ENCODE peak calls at places on chromosome 19, in eight cellular contexts. One of them, this sample, is unnamed.

GRCh38 chr19:5927439-5927821 is 13.4 kb downstream of the CAPS start:
- DNase-seq in Kasumi-1: no peak
- DNase-seq in GF-D8: no peak
- DNase-seq in NCI-H748 treated with DMSO at 0.1 percent for 48 hours: no peak
- DNase-seq in NCI-H1930: no peak
- DNase-seq in NCI-H1092 treated with DMSO at 0.1 percent for 48 hours: no peak
- DNase-seq in AG09319: no peak
- DNase-seq in NCI-H1105 treated with DMSO at 0.1 percent for 48 hours: no peak
- DNase-seq in this sample: no peak

GRCh38 chr19:50314724-50315700 is 14.2 kb downstream of the KCNC3 start:
- DNase-seq in Kasumi-1: no peak
- DNase-seq in GF-D8: no peak
- DNase-seq in NCI-H748 treated with DMSO at 0.1 percent for 48 hours: no peak
- DNase-seq in NCI-H1930: peak; percentile 58
- DNase-seq in NCI-H1092 treated with DMSO at 0.1 percent for 48 hours: no peak
- DNase-seq in AG09319: no peak
- DNase-seq in NCI-H1105 treated with DMSO at 0.1 percent for 48 hours: peak; percentile 44
- DNase-seq in this sample: no peak

GRCh38 chr19:40283414-40284250 is 1.5 kb downstream of the AKT2 start:
- DNase-seq in Kasumi-1: no peak
- DNase-seq in GF-D8: no peak
- DNase-seq in NCI-H748 treated with DMSO at 0.1 percent for 48 hours: no peak
- DNase-seq in NCI-H1930: no peak
- DNase-seq in NCI-H1092 treated with DMSO at 0.1 percent for 48 hours: no peak
- DNase-seq in AG09319: no peak
- DNase-seq in NCI-H1105 treated with DMSO at 0.1 percent for 48 hours: no peak
- DNase-seq in this sample: no peak

GRCh38 chr19:4362038-4362828 is 18.9 kb downstream of the MPND start:
- DNase-seq in Kasumi-1: no peak
- DNase-seq in GF-D8: no peak
- DNase-seq in NCI-H748 treated with DMSO at 0.1 percent for 48 hours: no peak
- DNase-seq in NCI-H1930: no peak
- DNase-seq in NCI-H1092 treated with DMSO at 0.1 percent for 48 hours: no peak
- DNase-seq in AG09319: no peak
- DNase-seq in NCI-H1105 treated with DMSO at 0.1 percent for 48 hours: no peak
- DNase-seq in this sample: no peak

GRCh38 chr19:52351512-52351911 is 15.5 kb downstream of the ZNF610 start:
- DNase-seq in Kasumi-1: no peak
- DNase-seq in GF-D8: no peak
- DNase-seq in NCI-H748 treated with DMSO at 0.1 percent for 48 hours: no peak
- DNase-seq in NCI-H1930: no peak
- DNase-seq in NCI-H1092 treated with DMSO at 0.1 percent for 48 hours: no peak
- DNase-seq in AG09319: no peak
- DNase-seq in NCI-H1105 treated with DMSO at 0.1 percent for 48 hours: no peak
- DNase-seq in this sample: no peak

GRCh38 chr19:41223431-41224234 is 4.6 kb downstream of the AXL start:
- DNase-seq in Kasumi-1: no peak
- DNase-seq in GF-D8: no peak
- DNase-seq in NCI-H748 treated with DMSO at 0.1 percent for 48 hours: no peak
- DNase-seq in NCI-H1930: no peak
- DNase-seq in NCI-H1092 treated with DMSO at 0.1 percent for 48 hours: no peak
- DNase-seq in AG09319: no peak
- DNase-seq in NCI-H1105 treated with DMSO at 0.1 percent for 48 hours: no peak
- DNase-seq in this sample: peak; percentile 77

GRCh38 chr19:31175564-31176348 is 173.5 kb downstream of the TSHZ3 start:
- DNase-seq in Kasumi-1: no peak
- DNase-seq in GF-D8: no peak
- DNase-seq in NCI-H748 treated with DMSO at 0.1 percent for 48 hours: no peak
- DNase-seq in NCI-H1930: no peak
- DNase-seq in NCI-H1092 treated with DMSO at 0.1 percent for 48 hours: no peak
- DNase-seq in AG09319: no peak
- DNase-seq in NCI-H1105 treated with DMSO at 0.1 percent for 48 hours: no peak
- DNase-seq in this sample: no peak

GRCh38 chr19:16627194-16627927 is 643 bp downstream of the MED26 start:
- DNase-seq in Kasumi-1: no peak
- DNase-seq in GF-D8: no peak
- DNase-seq in NCI-H748 treated with DMSO at 0.1 percent for 48 hours: no peak
- DNase-seq in NCI-H1930: no peak
- DNase-seq in NCI-H1092 treated with DMSO at 0.1 percent for 48 hours: peak; percentile 14
- DNase-seq in AG09319: no peak
- DNase-seq in NCI-H1105 treated with DMSO at 0.1 percent for 48 hours: no peak
- DNase-seq in this sample: no peak

GRCh38 chr19:19109601-19110000 is 28.7 kb downstream of the TMEM161A start:
- DNase-seq in Kasumi-1: no peak
- DNase-seq in GF-D8: no peak
- DNase-seq in NCI-H748 treated with DMSO at 0.1 percent for 48 hours: no peak
- DNase-seq in NCI-H1930: no peak
- DNase-seq in NCI-H1092 treated with DMSO at 0.1 percent for 48 hours: no peak
- DNase-seq in AG09319: no peak
- DNase-seq in NCI-H1105 treated with DMSO at 0.1 percent for 48 hours: no peak
- DNase-seq in this sample: peak; percentile 40

GRCh38 chr19:54674021-54674617 is 11.3 kb downstream of the LILRB4 start:
- DNase-seq in Kasumi-1: peak; percentile 56
- DNase-seq in GF-D8: no peak
- DNase-seq in NCI-H748 treated with DMSO at 0.1 percent for 48 hours: peak; percentile 58
- DNase-seq in NCI-H1930: peak; percentile 24
- DNase-seq in NCI-H1092 treated with DMSO at 0.1 percent for 48 hours: peak; percentile 26
- DNase-seq in AG09319: no peak
- DNase-seq in NCI-H1105 treated with DMSO at 0.1 percent for 48 hours: peak; percentile 69
- DNase-seq in this sample: peak; percentile 13

GRCh38 chr19:22606954-22607652 is 27.0 kb upstream of the ZNF492 start:
- DNase-seq in Kasumi-1: no peak
- DNase-seq in GF-D8: no peak
- DNase-seq in NCI-H748 treated with DMSO at 0.1 percent for 48 hours: no peak
- DNase-seq in NCI-H1930: no peak
- DNase-seq in NCI-H1092 treated with DMSO at 0.1 percent for 48 hours: no peak
- DNase-seq in AG09319: no peak
- DNase-seq in NCI-H1105 treated with DMSO at 0.1 percent for 48 hours: no peak
- DNase-seq in this sample: no peak

GRCh38 chr19:17243854-17244617 is 1.7 kb downstream of the NR2F6 start:
- DNase-seq in Kasumi-1: no peak
- DNase-seq in GF-D8: no peak
- DNase-seq in NCI-H748 treated with DMSO at 0.1 percent for 48 hours: no peak
- DNase-seq in NCI-H1930: no peak
- DNase-seq in NCI-H1092 treated with DMSO at 0.1 percent for 48 hours: no peak
- DNase-seq in AG09319: no peak
- DNase-seq in NCI-H1105 treated with DMSO at 0.1 percent for 48 hours: no peak
- DNase-seq in this sample: peak; percentile 50

This sample was measured in fibroblast of the aortic adventitia.